ENCODE peak calls at places on chromosomes 3 and 15, in six cellular contexts. N is A549, E is NB4, F is K562, K is HepG2, J is GM12878. O is an unnamed sample.

GRCh38 chr3:46119709-46120498 is 88.2 kb downstream of the CCR1 start:
- DNase-seq in N (no peak), E (no peak), F (no peak), K (no peak), J (no peak), O (no peak)

GRCh38 chr3:127446756-127447155 is 143.8 kb downstream of the TPRA1 start:
- DNase-seq in N (no peak), E (no peak), F (no peak), K (no peak), J (no peak), O (no peak)

GRCh38 chr3:147921044-147921443 is 511.9 kb downstream of the ZIC1 start:
- DNase-seq in N (no peak), E (no peak), F (no peak), K (no peak), J (no peak), O (no peak)

GRCh38 chr3:20141841-20142240 is 44.2 kb downstream of the SGO1 start:
- DNase-seq in N (no peak), E (no peak), F (no peak), K (no peak), J (no peak), O (no peak)

GRCh38 chr3:177944228-177944661 is 592.0 kb upstream of the KCNMB2 start:
- DNase-seq in N (no peak), E (peak), F (no peak), K (no peak), J (no peak), O (peak)

GRCh38 chr3:58633157-58633865 is 33.3 kb downstream of the FAM3D start:
- DNase-seq in N (no peak), E (no peak), F (no peak), K (no peak), J (no peak), O (no peak)

GRCh38 chr3:136731274-136731884 is 20.8 kb downstream of the STAG1 start:
- DNase-seq in N (no peak), E (no peak), F (no peak), K (no peak), J (no peak), O (no peak)

GRCh38 chr3:195854628-195855300 is 43.0 kb upstream of the MUC4 start:
- DNase-seq in N (no peak), E (no peak), F (no peak), K (no peak), J (no peak), O (no peak)

GRCh38 chr15:92884813-92885461 is 15.2 kb upstream of the CHD2 start:
- DNase-seq in N (no peak), E (peak), F (no peak), K (no peak), J (no peak), O (peak)

DNA sequence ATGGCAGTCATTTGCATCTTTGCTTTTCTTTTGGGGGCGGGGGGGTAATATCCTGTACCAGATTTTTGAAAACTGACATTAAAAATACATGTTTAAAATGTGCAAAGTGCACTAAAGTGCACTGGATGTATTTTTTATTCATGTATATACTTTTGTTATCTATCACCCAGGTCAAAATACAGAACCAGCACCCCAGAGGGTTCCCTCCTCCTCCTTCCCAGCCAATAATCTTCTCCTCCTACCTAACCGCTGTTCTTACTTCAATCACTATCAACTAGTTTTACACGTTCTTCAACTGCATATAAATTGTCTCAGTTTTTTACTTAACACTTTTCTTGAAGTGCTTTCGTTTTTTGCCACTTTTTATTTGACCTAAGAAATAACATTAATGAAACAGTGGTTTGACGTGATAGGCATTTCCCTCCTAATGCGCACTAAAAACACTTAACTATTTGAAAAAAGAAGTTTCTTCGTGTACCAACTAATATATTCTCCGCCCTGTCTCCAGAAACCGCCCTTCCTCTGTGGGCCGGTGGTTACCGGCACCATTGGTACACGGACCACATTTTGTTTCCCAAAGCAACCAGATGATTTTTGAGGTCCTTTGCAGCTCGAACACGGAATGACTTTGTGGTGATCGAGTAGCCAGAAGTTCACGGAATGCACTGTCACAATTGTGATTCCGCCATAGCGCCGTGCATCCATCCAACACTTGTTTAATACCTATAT is 836 bp upstream of the AKAP13 start:
- DNase-seq in N (no peak), E (peak), F (no peak), K (no peak), J (no peak), O (peak)
- TF ChIP-seq MYC in N (no peak), E (no peak), F (no peak), K (no peak), J (no peak), O (no peak)

GRCh38 chr15:73270366-73271097 is 98.2 kb downstream of the HCN4 start:
- DNase-seq in N (no peak), E (no peak), F (no peak), K (peak), J (no peak), O (no peak)

GRCh38 chr15:73268457-73268856 is 100.3 kb downstream of the HCN4 start:
- DNase-seq in N (no peak), E (no peak), F (no peak), K (no peak), J (no peak), O (no peak)

GRCh38 chr15:73273181-73274002 is 95.4 kb downstream of the HCN4 start:
- DNase-seq in N (peak), E (peak), F (peak), K (peak), J (no peak), O (peak)
- TF ChIP-seq MYC in N (no peak), E (no peak), F (no peak), K (no peak), J (no peak), O (no peak)

GRCh38 chr3:11933529-11933928 is 70.7 kb upstream of the SYN2 start:
- DNase-seq in N (no peak), E (no peak), F (no peak), K (no peak), J (no peak), O (no peak)
- TF ChIP-seq MYC in N (no peak), E (no peak), F (no peak), K (no peak), J (no peak), O (no peak)

DNA sequence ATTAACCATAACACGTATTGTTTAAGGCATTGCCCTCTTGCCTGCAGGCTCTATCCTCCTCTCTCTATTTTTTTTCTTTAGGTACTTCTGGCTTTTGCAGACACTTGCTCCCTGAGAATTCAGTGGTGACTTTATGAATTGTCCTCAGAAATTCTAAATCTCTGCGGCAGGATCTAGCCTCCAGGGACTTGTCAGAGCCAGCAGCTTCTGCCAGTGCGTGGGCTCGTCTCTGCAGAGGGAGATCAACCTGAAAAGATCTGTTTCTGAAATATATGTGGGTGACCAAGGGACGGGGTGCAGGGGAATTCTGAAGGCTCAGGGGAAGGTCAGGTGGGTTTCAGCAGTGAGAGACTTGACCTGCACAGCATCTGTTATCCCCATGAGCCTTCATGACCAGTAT is 326.1 kb upstream of the LRRFIP2 start:
- DNase-seq in N (no peak), E (no peak), F (no peak), K (no peak), J (no peak), O (no peak)
- TF ChIP-seq MYC in N (no peak), E (no peak), F (no peak), K (no peak), J (no peak), O (no peak)

DNA sequence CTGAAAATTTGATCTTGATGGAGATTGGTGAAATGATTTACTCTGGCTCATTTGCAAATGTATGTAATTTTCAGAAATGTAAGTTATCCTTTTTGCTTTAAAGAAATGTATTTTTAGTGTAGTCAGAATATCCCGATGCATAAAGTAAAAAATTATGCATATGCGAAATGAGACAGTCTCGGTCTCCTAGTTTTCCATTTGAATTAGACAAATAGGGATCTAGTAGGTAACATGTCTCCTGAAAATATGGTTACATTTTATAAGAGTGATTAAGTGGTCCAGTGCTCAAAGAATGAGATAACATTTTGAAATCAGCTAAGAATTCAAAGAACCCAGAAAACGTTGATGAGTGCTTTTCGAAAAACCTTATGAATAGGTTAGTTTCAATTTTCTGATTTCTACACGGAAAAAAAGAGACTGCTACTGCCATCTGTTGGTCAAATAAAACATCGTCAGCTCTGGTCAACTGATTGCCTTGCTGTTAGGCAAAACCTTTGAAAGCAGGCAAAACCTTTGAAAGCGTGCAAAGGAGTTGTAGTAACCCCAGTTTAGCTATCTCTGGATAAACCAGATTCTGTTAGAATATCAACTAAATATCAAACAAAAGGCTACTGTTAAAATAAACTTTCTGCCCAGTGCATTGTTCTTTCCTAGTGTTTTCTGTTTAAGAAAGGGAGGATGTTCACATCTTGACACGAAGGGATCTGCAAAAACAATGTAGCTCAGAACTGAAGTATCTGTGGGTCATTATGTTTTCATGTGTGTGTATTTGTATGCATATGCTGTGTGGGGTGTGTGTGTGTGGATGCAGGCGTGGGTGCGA is 59.3 kb upstream of the CHMP2B start:
- DNase-seq in N (peak), E (peak), F (peak), K (peak), J (peak), O (peak)
- TF ChIP-seq MYC in N (no peak), E (peak), F (no peak), K (no peak), J (no peak), O (no peak)

O was measured in endothelial cell of umbilical vein.